ENCODE peak calls at places on chromosomes 11 and 22, in five cellular contexts. S, P, J, Q and C are unnamed samples.

GRCh38 chr11:46290598-46291309 is 13.3 kb downstream of the CREB3L1 start:
- ATAC-seq in Q (peak; percentile 63), J (peak; percentile 35), P (peak; percentile 24), S (peak; percentile 45), C (no peak)

GRCh38 chr11:116885951-116886629 is 48.7 kb upstream of the APOA1 start:
- ATAC-seq in S (peak; percentile 67), P (peak; percentile 86), Q (peak; percentile 80), J (no peak), C (no peak)

GRCh38 chr11:76602431-76602861 is 68.1 kb downstream of the LRRC32 start:
- ATAC-seq in S (no peak), J (peak; percentile 65), Q (peak; percentile 64), P (peak; percentile 51), C (peak; percentile 6)

GRCh38 chr11:76680517-76681425 is 10.2 kb upstream of the LRRC32 start:
- ATAC-seq in P (peak; percentile 81), S (peak; percentile 79), Q (peak; percentile 76), J (peak; percentile 96), C (peak; percentile 51)

GRCh38 chr11:112523477-112523876 is 262.8 kb upstream of the PLET1 start:
- ATAC-seq in P (peak; percentile 54), Q (peak; percentile 61), J (no peak), S (peak; percentile 31), C (no peak)

GRCh38 chr11:118214210-118214914 is 10.4 kb downstream of the JAML start:
- ATAC-seq in J (no peak), P (peak; percentile 24), S (no peak), Q (peak; percentile 60), C (no peak)

GRCh38 chr11:70913715-70914231 is 338.6 kb downstream of the SHANK2 start:
- ATAC-seq in S (no peak), P (no peak), Q (no peak), J (no peak), C (no peak)

GRCh38 chr22:26725012-26725676 is 67.8 kb downstream of the MIAT start:
- ATAC-seq in P (no peak), J (no peak), S (no peak), Q (no peak), C (no peak)

GRCh38 chr11:67633758-67634365 is 4.1 kb upstream of the NUDT8 start:
- ATAC-seq in P (no peak), Q (no peak), J (no peak), S (no peak), C (no peak)

GRCh38 chr11:102295045-102295444 is 22.2 kb upstream of the BIRC3 start:
- ATAC-seq in S (no peak), P (no peak), Q (no peak), J (no peak), C (no peak)

GRCh38 chr22:19940536-19941364 is 822 bp upstream of the COMT start:
- ATAC-seq in S (peak; percentile 1), Q (no peak), J (peak; percentile 38), P (no peak), C (peak; percentile 3)

GRCh38 chr11:15818132-15818842 is 538.1 kb downstream of the SOX6 start:
- ATAC-seq in J (no peak), Q (no peak), P (peak; percentile 31), S (no peak), C (no peak)

GRCh38 chr11:47351159-47352126 is 1.1 kb downstream of the MYBPC3 start:
- ATAC-seq in Q (peak; percentile 57), J (no peak), P (peak; percentile 63), S (no peak), C (no peak)

GRCh38 chr11:2944953-2945756 is 15.9 kb upstream of the PHLDA2 start:
- ATAC-seq in J (peak; percentile 95), Q (peak; percentile 89), S (peak; percentile 85), P (peak; percentile 89), C (peak; percentile 49)

GRCh38 chr11:96024666-96025065 is 100.8 kb upstream of the MTMR2 start:
- ATAC-seq in Q (no peak), S (no peak), J (no peak), P (no peak), C (no peak)

GRCh38 chr22:46007003-46007847 is 30.3 kb upstream of the WNT7B start:
- ATAC-seq in P (peak; percentile 41), Q (peak; percentile 64), J (peak; percentile 69), S (peak; percentile 71), C (peak; percentile 86)

GRCh38 chr22:37525073-37525745 is 6.0 kb upstream of the CARD10 start:
- ATAC-seq in Q (no peak), P (no peak), J (peak; percentile 96), S (no peak), C (peak; percentile 83)